ENCODE peak calls at places on chromosomes 1 and 21, in eight cellular contexts. One of them, this sample, is unnamed.

GRCh38 chr1:19083081-19083480 is 126.6 kb upstream of the IFFO2 start:
- DNase-seq in IMR-90: peak
- DNase-seq in H9: no peak
- DNase-seq in mammary epithelial cell: peak
- DNase-seq in neuronal stem cell: no peak
- DNase-seq in PC-3: no peak
- DNase-seq in fibroblast of lung: peak
- DNase-seq in neural progenitor cell: no peak
- DNase-seq in this sample: no peak

GRCh38 chr1:18950415-18951026 is 6.0 kb downstream of the IFFO2 start:
- DNase-seq in IMR-90: no peak
- DNase-seq in H9: no peak
- DNase-seq in mammary epithelial cell: peak
- DNase-seq in neuronal stem cell: no peak
- DNase-seq in PC-3: no peak
- DNase-seq in fibroblast of lung: no peak
- DNase-seq in neural progenitor cell: no peak
- DNase-seq in this sample: no peak

GRCh38 chr1:172154571-172154970 is 265.9 kb upstream of the C1orf105 start:
- DNase-seq in IMR-90: peak
- DNase-seq in H9: no peak
- DNase-seq in mammary epithelial cell: peak
- DNase-seq in neuronal stem cell: no peak
- DNase-seq in PC-3: peak
- DNase-seq in fibroblast of lung: peak
- DNase-seq in neural progenitor cell: no peak
- DNase-seq in this sample: no peak

GRCh38 chr1:183734600-183735036 is 70.3 kb upstream of the RGL1 start:
- DNase-seq in IMR-90: peak
- DNase-seq in H9: no peak
- DNase-seq in mammary epithelial cell: no peak
- DNase-seq in neuronal stem cell: peak
- DNase-seq in PC-3: no peak
- DNase-seq in fibroblast of lung: peak
- DNase-seq in neural progenitor cell: peak
- DNase-seq in this sample: no peak

GRCh38 chr1:91731815-91732214 is 154.1 kb downstream of the TGFBR3 start:
- DNase-seq in IMR-90: peak
- DNase-seq in H9: no peak
- DNase-seq in mammary epithelial cell: peak
- DNase-seq in neuronal stem cell: no peak
- DNase-seq in PC-3: peak
- DNase-seq in fibroblast of lung: peak
- DNase-seq in neural progenitor cell: no peak
- DNase-seq in this sample: peak

GRCh38 chr1:108089482-108089881 is 110.7 kb downstream of the SLC25A24 start:
- DNase-seq in IMR-90: no peak
- DNase-seq in H9: no peak
- DNase-seq in mammary epithelial cell: no peak
- DNase-seq in neuronal stem cell: no peak
- DNase-seq in PC-3: no peak
- DNase-seq in fibroblast of lung: no peak
- DNase-seq in neural progenitor cell: no peak
- DNase-seq in this sample: no peak

GRCh38 chr1:10106241-10106640 is 73.5 kb downstream of the UBE4B start:
- DNase-seq in IMR-90: no peak
- DNase-seq in H9: no peak
- DNase-seq in mammary epithelial cell: no peak
- DNase-seq in neuronal stem cell: no peak
- DNase-seq in PC-3: no peak
- DNase-seq in fibroblast of lung: no peak
- DNase-seq in neural progenitor cell: no peak
- DNase-seq in this sample: no peak

GRCh38 chr1:14055442-14056225 is 355.6 kb downstream of the PRDM2 start:
- DNase-seq in IMR-90: no peak
- DNase-seq in H9: no peak
- DNase-seq in mammary epithelial cell: no peak
- DNase-seq in neuronal stem cell: no peak
- DNase-seq in PC-3: peak
- DNase-seq in fibroblast of lung: peak
- DNase-seq in neural progenitor cell: no peak
- DNase-seq in this sample: no peak

GRCh38 chr21:14687277-14687642 is 141.1 kb upstream of the SAMSN1 start:
- DNase-seq in IMR-90: no peak
- DNase-seq in H9: no peak
- DNase-seq in mammary epithelial cell: no peak
- DNase-seq in neuronal stem cell: no peak
- DNase-seq in PC-3: no peak
- DNase-seq in fibroblast of lung: peak
- DNase-seq in neural progenitor cell: no peak
- DNase-seq in this sample: no peak

GRCh38 chr1:40919475-40920011 is 57.4 kb upstream of the CITED4 start:
- DNase-seq in IMR-90: no peak
- DNase-seq in H9: no peak
- DNase-seq in mammary epithelial cell: peak
- DNase-seq in neuronal stem cell: no peak
- DNase-seq in PC-3: peak
- DNase-seq in fibroblast of lung: no peak
- DNase-seq in neural progenitor cell: no peak
- DNase-seq in this sample: peak

GRCh38 chr1:202618387-202619022 is 91.7 kb downstream of the SYT2 start:
- DNase-seq in IMR-90: peak
- DNase-seq in H9: no peak
- DNase-seq in mammary epithelial cell: peak
- DNase-seq in neuronal stem cell: no peak
- DNase-seq in PC-3: peak
- DNase-seq in fibroblast of lung: peak
- DNase-seq in neural progenitor cell: no peak
- DNase-seq in this sample: no peak

GRCh38 chr1:86375688-86376087 is 20.4 kb downstream of the ODF2L start:
- DNase-seq in IMR-90: no peak
- DNase-seq in H9: no peak
- DNase-seq in mammary epithelial cell: no peak
- DNase-seq in neuronal stem cell: no peak
- DNase-seq in PC-3: no peak
- DNase-seq in fibroblast of lung: no peak
- DNase-seq in neural progenitor cell: no peak
- DNase-seq in this sample: no peak

GRCh38 chr1:224067621-224068457 is 46.1 kb upstream of the FBXO28 start:
- DNase-seq in IMR-90: peak
- DNase-seq in H9: no peak
- DNase-seq in mammary epithelial cell: peak
- DNase-seq in neuronal stem cell: no peak
- DNase-seq in PC-3: peak
- DNase-seq in fibroblast of lung: peak
- DNase-seq in neural progenitor cell: no peak
- DNase-seq in this sample: peak

GRCh38 chr1:226384040-226384439 is 23.9 kb downstream of the PARP1 start:
- DNase-seq in IMR-90: no peak
- DNase-seq in H9: no peak
- DNase-seq in mammary epithelial cell: no peak
- DNase-seq in neuronal stem cell: no peak
- DNase-seq in PC-3: no peak
- DNase-seq in fibroblast of lung: no peak
- DNase-seq in neural progenitor cell: no peak
- DNase-seq in this sample: no peak

GRCh38 chr1:152462636-152463035 is 48.0 kb upstream of the LCE5A start:
- DNase-seq in IMR-90: no peak
- DNase-seq in H9: no peak
- DNase-seq in mammary epithelial cell: no peak
- DNase-seq in neuronal stem cell: no peak
- DNase-seq in PC-3: no peak
- DNase-seq in fibroblast of lung: no peak
- DNase-seq in neural progenitor cell: no peak
- DNase-seq in this sample: no peak

GRCh38 chr1:152459596-152460528 is 45.8 kb upstream of the CRNN start:
- DNase-seq in IMR-90: peak
- DNase-seq in H9: peak
- DNase-seq in mammary epithelial cell: peak
- DNase-seq in neuronal stem cell: no peak
- DNase-seq in PC-3: peak
- DNase-seq in fibroblast of lung: peak
- DNase-seq in neural progenitor cell: peak
- DNase-seq in this sample: peak

GRCh38 chr1:152458384-152459185 is 44.5 kb upstream of the CRNN start:
- DNase-seq in IMR-90: peak
- DNase-seq in H9: peak
- DNase-seq in mammary epithelial cell: peak
- DNase-seq in neuronal stem cell: peak
- DNase-seq in PC-3: peak
- DNase-seq in fibroblast of lung: peak
- DNase-seq in neural progenitor cell: peak
- DNase-seq in this sample: no peak

GRCh38 chr1:152460529-152460899 is 46.5 kb upstream of the CRNN start:
- DNase-seq in IMR-90: no peak
- DNase-seq in H9: no peak
- DNase-seq in mammary epithelial cell: no peak
- DNase-seq in neuronal stem cell: no peak
- DNase-seq in PC-3: no peak
- DNase-seq in fibroblast of lung: no peak
- DNase-seq in neural progenitor cell: no peak
- DNase-seq in this sample: no peak

GRCh38 chr1:152461544-152461943 is 47.5 kb upstream of the CRNN start:
- DNase-seq in IMR-90: peak
- DNase-seq in H9: no peak
- DNase-seq in mammary epithelial cell: peak
- DNase-seq in neuronal stem cell: no peak
- DNase-seq in PC-3: peak
- DNase-seq in fibroblast of lung: peak
- DNase-seq in neural progenitor cell: peak
- DNase-seq in this sample: no peak
- H2AFZ ChIP-seq in IMR-90: no peak
- H2AFZ ChIP-seq in H9: no peak
- H2AFZ ChIP-seq in mammary epithelial cell: no peak
- H2AFZ ChIP-seq in neuronal stem cell: no peak
- H2AFZ ChIP-seq in PC-3: no peak
- H2AFZ ChIP-seq in fibroblast of lung: no peak
- H2AFZ ChIP-seq in neural progenitor cell: no peak
- H2AFZ ChIP-seq in this sample: no peak

GRCh38 chr1:22453181-22453580 is 1.5 kb downstream of the ZBTB40 start:
- DNase-seq in IMR-90: no peak
- DNase-seq in H9: no peak
- DNase-seq in mammary epithelial cell: no peak
- DNase-seq in neuronal stem cell: no peak
- DNase-seq in PC-3: no peak
- DNase-seq in fibroblast of lung: no peak
- DNase-seq in neural progenitor cell: no peak
- DNase-seq in this sample: no peak

GRCh38 chr1:22451702-22452400 is at the start of gene ZBTB40:
- DNase-seq in IMR-90: peak
- DNase-seq in H9: peak
- DNase-seq in mammary epithelial cell: peak
- DNase-seq in neuronal stem cell: peak
- DNase-seq in PC-3: peak
- DNase-seq in fibroblast of lung: peak
- DNase-seq in neural progenitor cell: peak
- DNase-seq in this sample: peak

GRCh38 chr1:22454476-22455056 is 2.9 kb downstream of the ZBTB40 start:
- DNase-seq in IMR-90: no peak
- DNase-seq in H9: no peak
- DNase-seq in mammary epithelial cell: no peak
- DNase-seq in neuronal stem cell: no peak
- DNase-seq in PC-3: no peak
- DNase-seq in fibroblast of lung: no peak
- DNase-seq in neural progenitor cell: no peak
- DNase-seq in this sample: no peak

GRCh38 chr1:22450421-22451021 is 1.1 kb upstream of the ZBTB40 start:
- DNase-seq in IMR-90: no peak
- DNase-seq in H9: no peak
- DNase-seq in mammary epithelial cell: no peak
- DNase-seq in neuronal stem cell: no peak
- DNase-seq in PC-3: peak
- DNase-seq in fibroblast of lung: no peak
- DNase-seq in neural progenitor cell: no peak
- DNase-seq in this sample: no peak

DNA sequence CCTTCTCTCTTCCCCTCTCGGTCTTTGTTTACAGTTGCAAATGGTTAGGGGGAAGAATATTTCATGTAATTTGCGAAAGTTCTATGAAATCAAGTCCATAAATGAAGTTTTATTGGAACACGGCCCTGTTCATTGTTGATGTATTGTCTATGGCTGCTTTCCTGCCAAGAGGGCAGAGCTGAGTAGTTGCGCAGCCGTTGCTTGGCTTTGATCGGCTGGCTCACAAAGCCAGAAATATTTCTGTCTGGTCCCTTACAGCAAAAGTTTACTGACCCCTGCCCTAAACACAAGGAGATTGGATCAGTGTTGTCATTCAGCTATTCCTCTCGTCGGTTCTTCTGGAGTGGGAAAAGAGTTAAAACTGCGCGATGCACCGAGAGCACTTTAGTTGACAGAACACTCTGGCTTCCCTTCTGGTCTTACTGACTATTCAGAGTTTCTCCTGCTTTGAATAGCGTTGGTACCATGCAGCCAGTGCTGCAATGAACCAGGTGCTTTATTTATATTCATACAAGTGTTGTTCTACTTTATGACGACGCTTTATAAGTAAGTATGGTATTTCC is 831 bp downstream of the ZBTB40 start:
- DNase-seq in IMR-90: peak
- DNase-seq in H9: no peak
- DNase-seq in mammary epithelial cell: peak
- DNase-seq in neuronal stem cell: no peak
- DNase-seq in PC-3: peak
- DNase-seq in fibroblast of lung: peak
- DNase-seq in neural progenitor cell: no peak
- DNase-seq in this sample: no peak
- H2AFZ ChIP-seq in IMR-90: peak
- H2AFZ ChIP-seq in H9: no peak
- H2AFZ ChIP-seq in mammary epithelial cell: peak
- H2AFZ ChIP-seq in neuronal stem cell: peak
- H2AFZ ChIP-seq in PC-3: peak
- H2AFZ ChIP-seq in fibroblast of lung: peak
- H2AFZ ChIP-seq in neural progenitor cell: peak
- H2AFZ ChIP-seq in this sample: peak

GRCh38 chr21:34116569-34116968 is 43.2 kb downstream of the MRPS6 start:
- DNase-seq in IMR-90: no peak
- DNase-seq in H9: no peak
- DNase-seq in mammary epithelial cell: no peak
- DNase-seq in neuronal stem cell: no peak
- DNase-seq in PC-3: no peak
- DNase-seq in fibroblast of lung: no peak
- DNase-seq in neural progenitor cell: no peak
- DNase-seq in this sample: no peak
- H2AFZ ChIP-seq in IMR-90: no peak
- H2AFZ ChIP-seq in H9: no peak
- H2AFZ ChIP-seq in mammary epithelial cell: no peak
- H2AFZ ChIP-seq in neuronal stem cell: no peak
- H2AFZ ChIP-seq in PC-3: no peak
- H2AFZ ChIP-seq in fibroblast of lung: no peak
- H2AFZ ChIP-seq in neural progenitor cell: no peak
- H2AFZ ChIP-seq in this sample: no peak

DNA sequence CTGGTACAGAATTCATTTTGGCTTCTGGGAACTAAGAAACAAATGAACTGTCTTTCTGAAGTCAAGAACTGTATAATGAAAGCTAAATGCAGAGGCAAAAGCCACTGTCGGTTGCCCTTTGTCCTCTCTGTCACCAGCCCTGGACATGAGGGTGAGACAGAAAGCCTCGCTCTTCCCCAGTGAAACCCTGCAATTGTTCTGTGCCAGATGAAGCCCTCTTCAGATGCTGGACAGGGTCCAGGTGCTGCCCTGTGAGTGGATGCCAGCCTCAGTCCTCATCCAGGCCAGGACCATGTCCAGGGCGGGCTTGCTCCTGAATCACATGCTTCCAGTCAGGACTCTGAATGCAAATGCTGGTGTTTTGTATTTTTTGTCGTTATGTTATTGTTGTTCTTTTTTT is 138.7 kb downstream of the RUNX1 start:
- DNase-seq in IMR-90: no peak
- DNase-seq in H9: no peak
- DNase-seq in mammary epithelial cell: no peak
- DNase-seq in neuronal stem cell: no peak
- DNase-seq in PC-3: no peak
- DNase-seq in fibroblast of lung: no peak
- DNase-seq in neural progenitor cell: no peak
- DNase-seq in this sample: no peak
- H2AFZ ChIP-seq in IMR-90: no peak
- H2AFZ ChIP-seq in H9: no peak
- H2AFZ ChIP-seq in mammary epithelial cell: no peak
- H2AFZ ChIP-seq in neuronal stem cell: no peak
- H2AFZ ChIP-seq in PC-3: no peak
- H2AFZ ChIP-seq in fibroblast of lung: no peak
- H2AFZ ChIP-seq in neural progenitor cell: no peak
- H2AFZ ChIP-seq in this sample: no peak

This sample was measured in PC-9.